ENCODE peak calls at places on chromosome 1, in four cellular contexts. I, P, Q and F are unnamed samples.
A peak's percentile ranks its signal among the peaks of the same experiment; 100 is the strongest.

GRCh38 chr1:163248064-163248463 is 45.3 kb upstream of the RGS5 start:
- DNase-seq in I (no peak), Q (no peak), P (no peak), F (no peak)

GRCh38 chr1:153742411-153743142 is 14.7 kb downstream of the INTS3 start:
- DNase-seq in Q (peak; percentile 72), P (no peak), I (no peak), F (no peak)

GRCh38 chr1:244778356-244778755 is 57.1 kb upstream of the COX20 start:
- DNase-seq in P (no peak), I (no peak), Q (no peak), F (no peak)

GRCh38 chr1:223363057-223363855 is 720 bp downstream of the SUSD4 start:
- DNase-seq in P (peak; percentile 38), I (peak; percentile 49), Q (no peak), F (no peak)

GRCh38 chr1:193143285-193143684 is 21.5 kb downstream of the CDC73 start:
- DNase-seq in P (peak; percentile 21), I (no peak), Q (no peak), F (no peak)

GRCh38 chr1:204152310-204153044 is 633 bp upstream of the ETNK2 start:
- DNase-seq in Q (no peak), P (no peak), I (peak; percentile 39), F (no peak)

GRCh38 chr1:66623812-66624211 is 89.9 kb downstream of the SGIP1 start:
- DNase-seq in Q (no peak), I (no peak), P (no peak), F (no peak)

GRCh38 chr1:108663074-108663473 is 2.2 kb upstream of the HENMT1 start:
- DNase-seq in I (no peak), P (no peak), Q (no peak), F (no peak)

GRCh38 chr1:70196333-70196732 is 9.0 kb downstream of the LRRC40 start:
- DNase-seq in P (no peak), I (no peak), Q (no peak), F (no peak)

GRCh38 chr1:209220048-209220524 is 363.4 kb upstream of the CAMK1G start:
- DNase-seq in P (no peak), Q (no peak), I (no peak), F (no peak)

GRCh38 chr1:15424146-15424667 is 14.0 kb upstream of the CTRC start:
- DNase-seq in P (peak; percentile 87), Q (no peak), I (no peak), F (no peak)

GRCh38 chr1:57845041-57845440 is 421.2 kb upstream of the DAB1 start:
- DNase-seq in I (no peak), Q (no peak), P (no peak), F (no peak)

GRCh38 chr1:230648114-230648513 is 5.8 kb downstream of the COG2 start:
- DNase-seq in Q (no peak), P (no peak), I (no peak), F (no peak)

GRCh38 chr1:10192263-10192662 is 18.1 kb upstream of the KIF1B start:
- DNase-seq in Q (no peak), P (no peak), I (no peak), F (no peak)

GRCh38 chr1:93703649-93704048 is 22.0 kb upstream of the BCAR3 start:
- DNase-seq in I (no peak), P (no peak), Q (peak; percentile 46), F (no peak)

GRCh38 chr1:98854137-98854536 is 150.5 kb downstream of the PLPPR5 start:
- DNase-seq in Q (no peak), P (no peak), I (no peak), F (no peak)